ENCODE peak calls at places on chromosomes 16 and 17, in six cellular contexts. V is HCEC 1CT, Q is HTR-8/SVneo, S is iris pigment epithelial cell, C is brain microvascular endothelial cell, E is iPS-NIHi11. Z is an unnamed sample.

GRCh38 chr16:26598061-26598460 is 468.7 kb upstream of the C16orf82 start:
- DNase-seq in E (no peak), V (no peak), S (no peak), Q (no peak), C (peak), Z (no peak)

GRCh38 chr16:71426069-71426879 is 15.6 kb downstream of the TLE7 start:
- DNase-seq in S (peak), V (peak), Q (no peak), C (peak), E (peak), Z (peak)

GRCh38 chr17:82204831-82205719 is 7.6 kb downstream of the CCDC57 start:
- DNase-seq in C (peak), Q (no peak), E (no peak), V (peak), S (peak), Z (no peak)

GRCh38 chr16:716250-716607 is 1.3 kb downstream of the METRN start:
- DNase-seq in C (peak), S (peak), E (peak), V (peak), Q (no peak), Z (peak)

GRCh38 chr17:29585080-29585751 is 4.2 kb downstream of the GIT1 start:
- DNase-seq in S (no peak), E (no peak), C (no peak), Q (peak), V (no peak), Z (no peak)

GRCh38 chr16:7227193-7227825 is 105.3 kb upstream of the RBFOX1 start:
- DNase-seq in E (peak), Q (no peak), S (no peak), C (no peak), V (no peak), Z (no peak)

GRCh38 chr16:9112166-9112843 is 20.9 kb downstream of the HAPSTR1 start:
- DNase-seq in Q (no peak), C (no peak), S (no peak), V (no peak), E (no peak), Z (no peak)

GRCh38 chr16:46903255-46903905 is 19.2 kb downstream of the GPT2 start:
- DNase-seq in S (no peak), C (no peak), Q (no peak), V (no peak), E (no peak), Z (no peak)

GRCh38 chr17:699350-699749 is 15.3 kb downstream of the VPS53 start:
- DNase-seq in V (no peak), Q (no peak), C (no peak), E (no peak), S (no peak), Z (no peak)

Z was measured in WTC11.